ENCODE peak calls at places on chromosomes 5 and 9, in five cellular contexts. Z, L, J, H and T are unnamed samples.

GRCh38 chr9:136023401-136024225 is 62.4 kb upstream of the UBAC1 start:
- DNase-seq in H (no peak), Z (no peak), J (no peak), L (peak), T (no peak)

GRCh38 chr5:454936-455335 is 12.0 kb downstream of the EXOC3 start:
- DNase-seq in J (no peak), L (peak), H (no peak), Z (no peak), T (no peak)

GRCh38 chr5:156331845-156332244 is 4.9 kb downstream of the SGCD start:
- DNase-seq in L (no peak), H (no peak), J (no peak), Z (no peak), T (no peak)

GRCh38 chr5:76402880-76403712 is at the start of gene IQGAP2:
- DNase-seq in J (peak), H (peak), Z (peak), L (peak), T (no peak)

GRCh38 chr5:179916523-179916922 is 8.8 kb upstream of the TBC1D9B start:
- DNase-seq in J (no peak), H (no peak), L (no peak), Z (no peak), T (no peak)

GRCh38 chr5:176812269-176813259 is 2.2 kb downstream of the UNC5A start:
- DNase-seq in H (peak), L (peak), J (no peak), Z (no peak), T (no peak)

GRCh38 chr9:97987490-97987889 is 4.3 kb downstream of the ANP32B start:
- DNase-seq in J (peak), L (no peak), Z (no peak), H (no peak), T (no peak)

GRCh38 chr5:124752854-124753720 is 6.6 kb upstream of the ZNF608 start:
- DNase-seq in L (no peak), Z (no peak), H (no peak), J (no peak), T (no peak)

GRCh38 chr5:98742395-98743073 is 30.9 kb upstream of the RGMB start:
- DNase-seq in Z (no peak), H (no peak), L (no peak), J (no peak), T (no peak)

GRCh38 chr9:83959061-83959460 is 21.0 kb downstream of the HNRNPK start:
- DNase-seq in H (no peak), L (no peak), J (no peak), Z (no peak), T (no peak)

GRCh38 chr9:74847478-74848149 is 40.1 kb downstream of the TRPM6 start:
- DNase-seq in L (no peak), J (peak), H (no peak), Z (no peak), T (no peak)

GRCh38 chr5:107108111-107108510 is 562.6 kb downstream of the EFNA5 start:
- DNase-seq in J (no peak), H (no peak), L (no peak), Z (no peak), T (no peak)

GRCh38 chr5:135606431-135606830 is 27.6 kb upstream of the CXCL14 start:
- DNase-seq in L (no peak), J (no peak), H (no peak), Z (no peak), T (no peak)

GRCh38 chr9:6656901-6657300 is 11.4 kb upstream of the GLDC start:
- DNase-seq in Z (no peak), J (peak), L (no peak), H (no peak), T (no peak)

GRCh38 chr9:89937051-89937450 is 332.2 kb downstream of the GADD45G start:
- DNase-seq in L (no peak), Z (no peak), H (no peak), J (no peak), T (no peak)

GRCh38 chr9:95992536-95992935 is 117.0 kb downstream of the ERCC6L2 start:
- DNase-seq in L (no peak), H (no peak), Z (no peak), J (no peak), T (no peak)

GRCh38 chr9:128768581-128768980 is 3.1 kb downstream of the ZER1 start:
- DNase-seq in J (no peak), L (no peak), Z (no peak), H (no peak), T (no peak)

GRCh38 chr9:90960941-90961340 is 159.3 kb downstream of the SYK start:
- DNase-seq in H (no peak), L (no peak), J (no peak), Z (no peak), T (no peak)

GRCh38 chr9:28301281-28301680 is 728.0 kb upstream of the C9orf72 start:
- DNase-seq in Z (no peak), L (no peak), J (no peak), H (no peak), T (no peak)

GRCh38 chr9:77457916-77458592 is 190.1 kb downstream of the GNA14 start:
- DNase-seq in L (peak), H (peak), Z (peak), J (peak), T (no peak)

GRCh38 chr5:306011-306805 is 15.3 kb upstream of the AHRR start:
- DNase-seq in L (no peak), H (no peak), Z (no peak), J (no peak), T (no peak)

GRCh38 chr5:65776707-65777141 is 54.7 kb downstream of the NLN start:
- DNase-seq in J (no peak), H (no peak), Z (no peak), L (no peak), T (no peak)

GRCh38 chr5:154311362-154311761 is 120.8 kb downstream of the GALNT10 start:
- DNase-seq in H (no peak), L (no peak), Z (no peak), J (peak), T (peak)

GRCh38 chr5:76469656-76470290 is 66.7 kb downstream of the IQGAP2 start:
- DNase-seq in Z (no peak), H (no peak), L (no peak), J (no peak), T (no peak)

GRCh38 chr5:75335952-75336624 is 932 bp upstream of the HMGCR start:
- DNase-seq in H (no peak), L (no peak), Z (no peak), J (peak), T (peak)

GRCh38 chr9:4328723-4329122 is 28.9 kb upstream of the GLIS3 start:
- DNase-seq in J (no peak), H (no peak), L (no peak), Z (no peak), T (no peak)

GRCh38 chr9:86732514-86732913 is 214.8 kb downstream of the GAS1 start:
- DNase-seq in Z (no peak), J (no peak), H (no peak), L (no peak), T (no peak)

GRCh38 chr9:3730527-3730926 is 204.7 kb upstream of the RFX3 start:
- DNase-seq in L (no peak), J (peak), H (no peak), Z (no peak), T (peak)

GRCh38 chr5:93117753-93118531 is 463.1 kb downstream of the NR2F1-AS1 start:
- DNase-seq in Z (no peak), H (no peak), J (no peak), L (no peak), T (no peak)

GRCh38 chr5:139864716-139865483 is 69.3 kb downstream of the PSD2 start:
- DNase-seq in H (no peak), Z (no peak), L (no peak), J (no peak), T (no peak)

GRCh38 chr5:173103411-173103810 is 40.9 kb upstream of the BNIP1 start:
- DNase-seq in H (no peak), L (no peak), Z (no peak), J (no peak), T (no peak)

GRCh38 chr5:9851458-9851857 is 221.3 kb upstream of the TAS2R1 start:
- DNase-seq in Z (no peak), L (no peak), H (no peak), J (no peak), T (no peak)

GRCh38 chr5:137761020-137761516 is 6.9 kb upstream of the HNRNPA0 start:
- DNase-seq in H (no peak), L (no peak), J (no peak), Z (no peak), T (no peak)

GRCh38 chr9:88733651-88734470 is 198.9 kb downstream of the NXNL2 start:
- DNase-seq in Z (no peak), L (no peak), J (no peak), H (no peak), T (no peak)

GRCh38 chr5:143237664-143238063 is 165.8 kb downstream of the NR3C1 start:
- DNase-seq in J (no peak), Z (no peak), H (no peak), L (no peak), T (no peak)

GRCh38 chr5:159459951-159460538 is 129.8 kb upstream of the IL12B start:
- DNase-seq in Z (no peak), L (no peak), J (peak), H (no peak), T (no peak)

GRCh38 chr9:91814214-91814613 is 135.8 kb downstream of the ROR2 start:
- DNase-seq in H (no peak), L (no peak), J (no peak), Z (no peak), T (no peak)

GRCh38 chr5:124180523-124181461 is 565.6 kb downstream of the ZNF608 start:
- DNase-seq in L (no peak), H (no peak), Z (no peak), J (no peak), T (no peak)

GRCh38 chr5:169701910-169702451 is 64.9 kb downstream of the DOCK2 start:
- DNase-seq in J (no peak), L (no peak), Z (no peak), H (no peak), T (no peak)